ENCODE peak calls at places on chromosomes 13 and 19, in six cellular contexts. B is PC-3, W is AG04450, H is mesenchymal stem cell, K is right cardiac atrium, G is retinal pigment epithelial cell. P is an unnamed sample.

GRCh38 chr13:24306632-24307031 is 2.7 kb upstream of the C1QTNF9 start:
- DNase-seq in B (peak), W (peak), H (peak), K (no peak), G (peak), P (peak)

GRCh38 chr19:35162471-35163326 is 8.2 kb downstream of the FXYD5 start:
- DNase-seq in B (peak), W (no peak), H (no peak), K (no peak), G (no peak), P (no peak)

GRCh38 chr19:38702278-38702677 is 42.0 kb downstream of the CAPN12 start:
- DNase-seq in B (no peak), W (no peak), H (no peak), K (no peak), G (no peak), P (no peak)

GRCh38 chr19:2054763-2055162 is 3.7 kb upstream of the MKNK2 start:
- DNase-seq in B (no peak), W (no peak), H (no peak), K (peak), G (no peak), P (no peak)

GRCh38 chr13:112890316-112891131 is 78.5 kb upstream of the MCF2L start:
- DNase-seq in B (no peak), W (no peak), H (no peak), K (peak), G (no peak), P (no peak)

GRCh38 chr19:50325310-50326100 is 3.7 kb downstream of the KCNC3 start:
- DNase-seq in B (peak), W (no peak), H (peak), K (peak), G (no peak), P (no peak)

GRCh38 chr13:113187905-113188595 is 20.4 kb downstream of the PCID2 start:
- DNase-seq in B (no peak), W (no peak), H (peak), K (no peak), G (no peak), P (no peak)

GRCh38 chr13:25371608-25372274 is at the start of gene ATP8A2:
- DNase-seq in B (no peak), W (no peak), H (no peak), K (no peak), G (no peak), P (no peak)

GRCh38 chr13:94682229-94682628 is 30.1 kb downstream of the SOX21 start:
- DNase-seq in B (no peak), W (no peak), H (no peak), K (no peak), G (no peak), P (no peak)

GRCh38 chr13:73292127-73292526 is 233.3 kb downstream of the KLF5 start:
- DNase-seq in B (no peak), W (no peak), H (no peak), K (no peak), G (no peak), P (no peak)

GRCh38 chr19:1315470-1316166 is 29.9 kb downstream of the EFNA2 start:
- DNase-seq in B (peak), W (no peak), H (peak), K (peak), G (no peak), P (no peak)

GRCh38 chr13:35378939-35379338 is 97.5 kb downstream of the MAB21L1 start:
- DNase-seq in B (peak), W (no peak), H (no peak), K (no peak), G (no peak), P (no peak)

GRCh38 chr19:44151491-44151890 is 10.1 kb downstream of the ZNF234 start:
- DNase-seq in B (no peak), W (no peak), H (no peak), K (no peak), G (no peak), P (no peak)

GRCh38 chr13:107242138-107242537 is 674.2 kb upstream of the ARGLU1 start:
- DNase-seq in B (no peak), W (no peak), H (no peak), K (no peak), G (no peak), P (no peak)

GRCh38 chr19:1948676-1949075 is 7.7 kb downstream of the CSNK1G2 start:
- DNase-seq in B (no peak), W (no peak), H (no peak), K (no peak), G (no peak), P (no peak)

GRCh38 chr13:65063753-65064152 is 2166.4 kb downstream of the PCDH9 start:
- DNase-seq in B (peak), W (peak), H (no peak), K (no peak), G (peak), P (no peak)

GRCh38 chr13:98370806-98371553 is 193.9 kb upstream of the RNF113B start:
- DNase-seq in B (no peak), W (peak), H (peak), K (peak), G (no peak), P (no peak)

GRCh38 chr19:46218160-46218559 is 11.4 kb upstream of the IGFL1 start:
- DNase-seq in B (peak), W (no peak), H (peak), K (no peak), G (no peak), P (no peak)

GRCh38 chr19:2478324-2478755 is 2.4 kb downstream of the GADD45B start:
- DNase-seq in B (peak), W (no peak), H (peak), K (peak), G (no peak), P (no peak)

GRCh38 chr19:48121909-48122371 is 11.3 kb upstream of the PLA2G4C start:
- DNase-seq in B (peak), W (no peak), H (no peak), K (no peak), G (no peak), P (no peak)

GRCh38 chr13:113273856-113274590 is 23.0 kb upstream of the LAMP1 start:
- DNase-seq in B (peak), W (no peak), H (peak), K (no peak), G (peak), P (peak)

GRCh38 chr13:50348402-50348801 is 333.2 kb downstream of the KCNRG start:
- DNase-seq in B (no peak), W (no peak), H (no peak), K (no peak), G (no peak), P (no peak)

GRCh38 chr19:51136891-51137551 is 5.1 kb upstream of the SIGLEC7 start:
- DNase-seq in B (no peak), W (no peak), H (no peak), K (no peak), G (no peak), P (no peak)

GRCh38 chr19:41616785-41617621 is 9.9 kb downstream of the CEACAM4 start:
- DNase-seq in B (peak), W (no peak), H (peak), K (no peak), G (no peak), P (no peak)

GRCh38 chr13:36841411-36841810 is 22.4 kb downstream of the RFXAP start:
- DNase-seq in B (peak), W (no peak), H (no peak), K (no peak), G (no peak), P (no peak)

GRCh38 chr13:98222081-98222554 is 45.0 kb upstream of the RNF113B start:
- DNase-seq in B (peak), W (no peak), H (peak), K (no peak), G (no peak), P (no peak)

GRCh38 chr19:55368106-55368505 is 2.2 kb downstream of the IL11 start:
- DNase-seq in B (no peak), W (no peak), H (no peak), K (no peak), G (no peak), P (no peak)

GRCh38 chr13:95100525-95101121 is 200.6 kb downstream of the ABCC4 start:
- DNase-seq in B (peak), W (no peak), H (peak), K (no peak), G (no peak), P (peak)

GRCh38 chr19:39083983-39084731 is at the start of gene ACP7:
- DNase-seq in B (peak), W (no peak), H (no peak), K (no peak), G (no peak), P (no peak)

GRCh38 chr13:86318424-86318823 is 519.2 kb upstream of the SLITRK6 start:
- DNase-seq in B (no peak), W (no peak), H (no peak), K (no peak), G (no peak), P (no peak)

GRCh38 chr13:110337287-110337686 is 30.2 kb downstream of the COL4A2 start:
- DNase-seq in B (no peak), W (no peak), H (no peak), K (peak), G (no peak), P (no peak)

GRCh38 chr13:113933901-113934300 is 40.0 kb downstream of the C13orf46 start:
- DNase-seq in B (no peak), W (no peak), H (no peak), K (no peak), G (no peak), P (no peak)

GRCh38 chr19:15466851-15467733 is 2.7 kb upstream of the RASAL3 start:
- DNase-seq in B (peak), W (peak), H (peak), K (no peak), G (no peak), P (no peak)
- H3K4me3 ChIP-seq in B (no peak), W (no peak), H (no peak), K (no peak), G (no peak), P (no peak)

GRCh38 chr19:31338069-31338767 is 11.0 kb downstream of the TSHZ3 start:
- DNase-seq in B (no peak), W (no peak), H (peak), K (peak), G (no peak), P (no peak)
- H3K4me3 ChIP-seq in B (no peak), W (no peak), H (no peak), K (no peak), G (no peak), P (no peak)

DNA sequence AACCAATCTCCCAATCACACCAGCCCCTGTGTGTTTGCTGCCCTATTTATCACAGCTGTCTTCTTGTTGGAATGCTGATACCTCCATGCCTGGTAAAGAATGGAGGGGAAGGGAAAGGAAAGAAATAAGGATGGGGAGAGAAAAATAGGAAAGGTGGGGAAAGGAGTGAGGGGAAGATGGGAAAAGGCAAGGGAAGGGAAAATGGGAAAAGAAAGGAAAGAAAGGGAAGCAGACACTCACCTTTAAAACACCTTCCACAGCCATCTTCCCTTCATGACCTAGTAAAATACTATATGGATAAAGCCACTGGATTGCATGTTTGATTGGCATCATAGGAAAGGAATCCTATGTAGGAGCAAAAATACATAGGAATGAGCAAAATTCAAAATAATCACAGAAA is 77.8 kb downstream of the VWA8 start:
- DNase-seq in B (no peak), W (no peak), H (no peak), K (no peak), G (no peak), P (no peak)
- H3K4me3 ChIP-seq in B (no peak), W (no peak), H (no peak), K (no peak), G (no peak), P (no peak)

GRCh38 chr19:20422216-20422615 is 143.4 kb downstream of the ZNF737 start:
- DNase-seq in B (no peak), W (no peak), H (no peak), K (no peak), G (peak), P (no peak)

GRCh38 chr19:20422616-20423205 is 142.9 kb downstream of the ZNF737 start:
- DNase-seq in B (no peak), W (no peak), H (peak), K (no peak), G (no peak), P (no peak)

GRCh38 chr19:20423381-20424207 is 142.0 kb downstream of the ZNF737 start:
- DNase-seq in B (peak), W (no peak), H (peak), K (peak), G (no peak), P (no peak)
- H3K4me3 ChIP-seq in B (peak), W (peak), H (peak), K (peak), G (peak), P (peak)

DNA sequence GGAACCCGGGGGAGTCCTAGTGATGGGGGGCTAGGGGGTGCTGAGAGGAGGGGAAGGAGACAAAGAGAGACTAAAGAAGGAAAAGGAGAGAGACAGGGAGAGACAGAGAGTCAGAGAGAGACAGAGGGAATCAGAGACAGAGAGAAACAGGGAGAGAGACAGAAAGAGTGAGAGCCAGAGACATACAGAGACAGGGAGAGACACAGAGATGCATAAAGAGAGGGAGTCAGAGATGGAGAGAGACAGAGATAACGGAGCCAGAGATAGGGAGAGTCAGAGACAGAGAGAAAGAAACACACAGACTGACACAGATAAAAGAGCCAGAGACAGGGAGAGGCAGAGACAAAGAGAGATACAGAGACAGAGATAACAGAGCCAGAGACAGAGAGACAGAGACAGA is 1.5 kb upstream of the TNFSF9 start:
- DNase-seq in B (no peak), W (no peak), H (no peak), K (no peak), G (no peak), P (no peak)
- H3K4me3 ChIP-seq in B (no peak), W (no peak), H (no peak), K (no peak), G (no peak), P (no peak)

GRCh38 chr19:18523841-18524240 is 2.0 kb upstream of the ELL start:
- DNase-seq in B (no peak), W (no peak), H (no peak), K (no peak), G (no peak), P (no peak)
- H3K4me3 ChIP-seq in B (no peak), W (no peak), H (no peak), K (no peak), G (no peak), P (no peak)

GRCh38 chr13:30253830-30254229 is 53.5 kb downstream of the KATNAL1 start:
- DNase-seq in B (no peak), W (no peak), H (no peak), K (no peak), G (no peak), P (no peak)

GRCh38 chr13:30255696-30256095 is 51.7 kb downstream of the KATNAL1 start:
- DNase-seq in B (no peak), W (no peak), H (no peak), K (no peak), G (no peak), P (no peak)

GRCh38 chr13:30256713-30257432 is 50.5 kb downstream of the KATNAL1 start:
- DNase-seq in B (no peak), W (no peak), H (peak), K (no peak), G (no peak), P (no peak)

GRCh38 chr13:30257433-30258099 is 49.8 kb downstream of the KATNAL1 start:
- DNase-seq in B (no peak), W (no peak), H (peak), K (no peak), G (no peak), P (no peak)
- H3K4me3 ChIP-seq in B (no peak), W (no peak), H (no peak), K (no peak), G (no peak), P (no peak)